ENCODE peak calls at places on chromosomes 11 and 22, in eight cellular contexts. One of them, this sample, is unnamed.
A peak's percentile ranks its signal among the peaks of the same experiment; 100 is the strongest.

GRCh38 chr11:86119062-86119461 is 50.2 kb upstream of the PICALM start:
- DNase-seq in prostate gland: no peak
- DNase-seq in Peyer's patch: no peak
- DNase-seq in heart left ventricle: no peak
- DNase-seq in effector memory CD4-positive, alpha-beta T cell: no peak
- DNase-seq in endothelial cell of umbilical vein: no peak
- DNase-seq in spleen: no peak
- DNase-seq in CD4-positive, CD25-positive, alpha-beta regulatory T cell: no peak
- DNase-seq in this sample: no peak

GRCh38 chr11:112790286-112790685 is 170.9 kb upstream of the NCAM1 start:
- DNase-seq in CD4-positive, CD25-positive, alpha-beta regulatory T cell: no peak
- DNase-seq in spleen: no peak
- DNase-seq in prostate gland: no peak
- DNase-seq in endothelial cell of umbilical vein: no peak
- DNase-seq in Peyer's patch: no peak
- DNase-seq in heart left ventricle: no peak
- DNase-seq in effector memory CD4-positive, alpha-beta T cell: no peak
- DNase-seq in this sample: no peak

GRCh38 chr22:22748297-22748743 is 103.9 kb downstream of the GGTLC2 start:
- DNase-seq in spleen: no peak
- DNase-seq in effector memory CD4-positive, alpha-beta T cell: no peak
- DNase-seq in endothelial cell of umbilical vein: peak; percentile 38
- DNase-seq in Peyer's patch: peak; percentile 63
- DNase-seq in prostate gland: peak; percentile 44
- DNase-seq in CD4-positive, CD25-positive, alpha-beta regulatory T cell: peak; percentile 51
- DNase-seq in heart left ventricle: no peak
- DNase-seq in this sample: peak; percentile 58

GRCh38 chr11:11982975-11983374 is 25.5 kb downstream of the DKK3 start:
- DNase-seq in endothelial cell of umbilical vein: no peak
- DNase-seq in effector memory CD4-positive, alpha-beta T cell: no peak
- DNase-seq in spleen: no peak
- DNase-seq in CD4-positive, CD25-positive, alpha-beta regulatory T cell: no peak
- DNase-seq in heart left ventricle: no peak
- DNase-seq in Peyer's patch: no peak
- DNase-seq in prostate gland: no peak
- DNase-seq in this sample: no peak

GRCh38 chr11:11351042-11351586 is 1.9 kb downstream of the CSNK2A3 start:
- DNase-seq in effector memory CD4-positive, alpha-beta T cell: no peak
- DNase-seq in Peyer's patch: no peak
- DNase-seq in endothelial cell of umbilical vein: no peak
- DNase-seq in heart left ventricle: no peak
- DNase-seq in prostate gland: no peak
- DNase-seq in CD4-positive, CD25-positive, alpha-beta regulatory T cell: no peak
- DNase-seq in spleen: no peak
- DNase-seq in this sample: no peak

GRCh38 chr11:34640050-34640971 is 19.4 kb downstream of the EHF start:
- DNase-seq in endothelial cell of umbilical vein: no peak
- DNase-seq in prostate gland: peak; percentile 91
- DNase-seq in spleen: no peak
- DNase-seq in effector memory CD4-positive, alpha-beta T cell: no peak
- DNase-seq in heart left ventricle: no peak
- DNase-seq in CD4-positive, CD25-positive, alpha-beta regulatory T cell: no peak
- DNase-seq in Peyer's patch: no peak
- DNase-seq in this sample: peak; percentile 85

GRCh38 chr11:61158691-61159381 is 2.4 kb downstream of the VPS37C start:
- DNase-seq in effector memory CD4-positive, alpha-beta T cell: no peak
- DNase-seq in spleen: no peak
- DNase-seq in CD4-positive, CD25-positive, alpha-beta regulatory T cell: no peak
- DNase-seq in heart left ventricle: no peak
- DNase-seq in prostate gland: peak; percentile 80
- DNase-seq in Peyer's patch: no peak
- DNase-seq in endothelial cell of umbilical vein: peak; percentile 75
- DNase-seq in this sample: no peak

GRCh38 chr22:48249721-48250268 is 1487.3 kb downstream of the TBC1D22A start:
- DNase-seq in prostate gland: no peak
- DNase-seq in spleen: peak; percentile 7
- DNase-seq in CD4-positive, CD25-positive, alpha-beta regulatory T cell: no peak
- DNase-seq in Peyer's patch: no peak
- DNase-seq in endothelial cell of umbilical vein: no peak
- DNase-seq in effector memory CD4-positive, alpha-beta T cell: no peak
- DNase-seq in heart left ventricle: no peak
- DNase-seq in this sample: no peak

GRCh38 chr11:125285844-125286243 is 121.3 kb downstream of the PKNOX2 start:
- DNase-seq in effector memory CD4-positive, alpha-beta T cell: no peak
- DNase-seq in heart left ventricle: no peak
- DNase-seq in CD4-positive, CD25-positive, alpha-beta regulatory T cell: no peak
- DNase-seq in Peyer's patch: no peak
- DNase-seq in prostate gland: no peak
- DNase-seq in spleen: no peak
- DNase-seq in endothelial cell of umbilical vein: no peak
- DNase-seq in this sample: peak; percentile 13

GRCh38 chr11:37963440-37963839 is 1365.4 kb upstream of the RAG2 start:
- DNase-seq in Peyer's patch: no peak
- DNase-seq in CD4-positive, CD25-positive, alpha-beta regulatory T cell: no peak
- DNase-seq in prostate gland: no peak
- DNase-seq in spleen: no peak
- DNase-seq in endothelial cell of umbilical vein: no peak
- DNase-seq in heart left ventricle: no peak
- DNase-seq in effector memory CD4-positive, alpha-beta T cell: no peak
- DNase-seq in this sample: no peak

GRCh38 chr11:120810251-120810650 is 213.7 kb upstream of the TBCEL start:
- DNase-seq in CD4-positive, CD25-positive, alpha-beta regulatory T cell: no peak
- DNase-seq in Peyer's patch: no peak
- DNase-seq in heart left ventricle: no peak
- DNase-seq in spleen: no peak
- DNase-seq in prostate gland: no peak
- DNase-seq in endothelial cell of umbilical vein: no peak
- DNase-seq in effector memory CD4-positive, alpha-beta T cell: no peak
- DNase-seq in this sample: no peak

GRCh38 chr11:88320149-88320559 is 17.4 kb downstream of the CTSC start:
- DNase-seq in spleen: no peak
- DNase-seq in CD4-positive, CD25-positive, alpha-beta regulatory T cell: no peak
- DNase-seq in endothelial cell of umbilical vein: peak; percentile 25
- DNase-seq in Peyer's patch: no peak
- DNase-seq in heart left ventricle: no peak
- DNase-seq in effector memory CD4-positive, alpha-beta T cell: no peak
- DNase-seq in prostate gland: no peak
- DNase-seq in this sample: no peak

GRCh38 chr11:102733232-102733875 is 8.6 kb upstream of the MMP8 start:
- DNase-seq in Peyer's patch: no peak
- DNase-seq in prostate gland: peak; percentile 30
- DNase-seq in endothelial cell of umbilical vein: peak; percentile 64
- DNase-seq in effector memory CD4-positive, alpha-beta T cell: no peak
- DNase-seq in spleen: peak; percentile 84
- DNase-seq in heart left ventricle: peak; percentile 27
- DNase-seq in CD4-positive, CD25-positive, alpha-beta regulatory T cell: peak; percentile 34
- DNase-seq in this sample: peak; percentile 67

GRCh38 chr11:120555433-120555773 is 43.9 kb downstream of the GRIK4 start:
- DNase-seq in spleen: peak; percentile 56
- DNase-seq in heart left ventricle: no peak
- DNase-seq in Peyer's patch: no peak
- DNase-seq in effector memory CD4-positive, alpha-beta T cell: no peak
- DNase-seq in prostate gland: no peak
- DNase-seq in CD4-positive, CD25-positive, alpha-beta regulatory T cell: no peak
- DNase-seq in endothelial cell of umbilical vein: no peak
- DNase-seq in this sample: no peak

GRCh38 chr11:77833302-77833701 is 12.4 kb downstream of the AAMDC start:
- DNase-seq in prostate gland: no peak
- DNase-seq in Peyer's patch: no peak
- DNase-seq in spleen: no peak
- DNase-seq in effector memory CD4-positive, alpha-beta T cell: no peak
- DNase-seq in CD4-positive, CD25-positive, alpha-beta regulatory T cell: peak; percentile 27
- DNase-seq in endothelial cell of umbilical vein: no peak
- DNase-seq in heart left ventricle: no peak
- DNase-seq in this sample: no peak

GRCh38 chr11:131674051-131674755 is 303.8 kb downstream of the NTM start:
- DNase-seq in heart left ventricle: peak; percentile 70
- DNase-seq in Peyer's patch: no peak
- DNase-seq in endothelial cell of umbilical vein: peak; percentile 62
- DNase-seq in spleen: no peak
- DNase-seq in CD4-positive, CD25-positive, alpha-beta regulatory T cell: peak; percentile 39
- DNase-seq in effector memory CD4-positive, alpha-beta T cell: no peak
- DNase-seq in prostate gland: peak; percentile 48
- DNase-seq in this sample: peak; percentile 62

GRCh38 chr22:19941365-19942070 is at the start of the genes COMT and TXNRD2:
- DNase-seq in heart left ventricle: peak; percentile 77
- DNase-seq in CD4-positive, CD25-positive, alpha-beta regulatory T cell: peak; percentile 81
- DNase-seq in endothelial cell of umbilical vein: peak; percentile 57
- DNase-seq in spleen: peak; percentile 95
- DNase-seq in Peyer's patch: peak; percentile 68
- DNase-seq in effector memory CD4-positive, alpha-beta T cell: peak; percentile 36
- DNase-seq in prostate gland: peak; percentile 54
- DNase-seq in this sample: peak; percentile 75
- H3K27ac ChIP-seq in heart left ventricle: peak within 1 kb of the TSS; percentile 93
- H3K27ac ChIP-seq in CD4-positive, CD25-positive, alpha-beta regulatory T cell: peak within 1 kb of the TSS; percentile 77
- H3K27ac ChIP-seq in endothelial cell of umbilical vein: peak within 1 kb of the TSS; percentile 84
- H3K27ac ChIP-seq in spleen: peak within 1 kb of the TSS; percentile 89
- H3K27ac ChIP-seq in Peyer's patch: peak within 1 kb of the TSS; percentile 86
- H3K27ac ChIP-seq in effector memory CD4-positive, alpha-beta T cell: peak within 1 kb of the TSS; percentile 70
- H3K27ac ChIP-seq in prostate gland: peak within 1 kb of the TSS; percentile 95
- H3K27ac ChIP-seq in this sample: peak within 1 kb of the TSS; percentile 90

GRCh38 chr22:37183432-37184379 is 4.3 kb downstream of the C1QTNF6 start:
- DNase-seq in Peyer's patch: no peak
- DNase-seq in effector memory CD4-positive, alpha-beta T cell: no peak
- DNase-seq in prostate gland: no peak
- DNase-seq in CD4-positive, CD25-positive, alpha-beta regulatory T cell: peak; percentile 64
- DNase-seq in heart left ventricle: no peak
- DNase-seq in spleen: peak; percentile 71
- DNase-seq in endothelial cell of umbilical vein: no peak
- DNase-seq in this sample: no peak
- H3K27ac ChIP-seq in Peyer's patch: no peak overlapping the region
- H3K27ac ChIP-seq in effector memory CD4-positive, alpha-beta T cell: no peak overlapping the region
- H3K27ac ChIP-seq in prostate gland: no peak overlapping the region
- H3K27ac ChIP-seq in CD4-positive, CD25-positive, alpha-beta regulatory T cell: peak overlapping the region; percentile 57
- H3K27ac ChIP-seq in heart left ventricle: no peak overlapping the region
- H3K27ac ChIP-seq in spleen: no peak overlapping the region
- H3K27ac ChIP-seq in endothelial cell of umbilical vein: no peak overlapping the region
- H3K27ac ChIP-seq in this sample: no peak overlapping the region

GRCh38 chr11:13984616-13985474 is 22.3 kb downstream of the SPON1 start:
- DNase-seq in effector memory CD4-positive, alpha-beta T cell: no peak
- DNase-seq in heart left ventricle: no peak
- DNase-seq in prostate gland: no peak
- DNase-seq in CD4-positive, CD25-positive, alpha-beta regulatory T cell: no peak
- DNase-seq in spleen: no peak
- DNase-seq in endothelial cell of umbilical vein: no peak
- DNase-seq in Peyer's patch: no peak
- DNase-seq in this sample: no peak
- H3K27ac ChIP-seq in effector memory CD4-positive, alpha-beta T cell: no peak overlapping the region
- H3K27ac ChIP-seq in heart left ventricle: no peak overlapping the region
- H3K27ac ChIP-seq in prostate gland: peak overlapping the region; percentile 51
- H3K27ac ChIP-seq in CD4-positive, CD25-positive, alpha-beta regulatory T cell: no peak overlapping the region
- H3K27ac ChIP-seq in spleen: no peak overlapping the region
- H3K27ac ChIP-seq in endothelial cell of umbilical vein: no peak overlapping the region
- H3K27ac ChIP-seq in Peyer's patch: peak overlapping the region; percentile 41
- H3K27ac ChIP-seq in this sample: no peak overlapping the region

DNA sequence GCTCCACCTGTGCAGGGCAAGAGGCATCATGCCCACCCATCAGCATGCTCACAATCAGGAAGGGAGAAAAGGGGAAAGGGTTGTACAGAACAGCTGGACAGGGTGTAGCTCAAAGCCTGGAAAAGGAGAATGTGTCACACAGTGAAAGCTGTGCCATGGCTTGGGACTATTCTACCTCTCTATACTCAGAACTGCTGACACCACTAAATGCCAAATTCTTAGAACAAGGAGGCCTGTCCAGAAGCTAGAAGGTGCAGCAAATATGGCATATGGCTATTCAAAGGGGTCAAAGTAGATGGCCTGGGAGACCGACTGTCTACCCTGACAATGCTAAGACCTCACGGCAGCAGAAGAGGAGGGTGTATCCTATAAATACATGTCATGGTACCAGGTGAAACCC is 12.8 kb downstream of the HPS4 start:
- DNase-seq in endothelial cell of umbilical vein: no peak
- DNase-seq in CD4-positive, CD25-positive, alpha-beta regulatory T cell: no peak
- DNase-seq in Peyer's patch: no peak
- DNase-seq in prostate gland: no peak
- DNase-seq in spleen: no peak
- DNase-seq in effector memory CD4-positive, alpha-beta T cell: no peak
- DNase-seq in heart left ventricle: no peak
- DNase-seq in this sample: no peak
- H3K27ac ChIP-seq in endothelial cell of umbilical vein: peak overlapping the region; percentile 87
- H3K27ac ChIP-seq in CD4-positive, CD25-positive, alpha-beta regulatory T cell: no peak overlapping the region
- H3K27ac ChIP-seq in Peyer's patch: no peak overlapping the region
- H3K27ac ChIP-seq in prostate gland: no peak overlapping the region
- H3K27ac ChIP-seq in spleen: no peak overlapping the region
- H3K27ac ChIP-seq in effector memory CD4-positive, alpha-beta T cell: no peak overlapping the region
- H3K27ac ChIP-seq in heart left ventricle: no peak overlapping the region
- H3K27ac ChIP-seq in this sample: no peak overlapping the region

GRCh38 chr11:118615282-118615979 is 8.0 kb downstream of the PHLDB1 start:
- DNase-seq in prostate gland: no peak
- DNase-seq in effector memory CD4-positive, alpha-beta T cell: no peak
- DNase-seq in Peyer's patch: no peak
- DNase-seq in endothelial cell of umbilical vein: no peak
- DNase-seq in spleen: peak; percentile 17
- DNase-seq in CD4-positive, CD25-positive, alpha-beta regulatory T cell: no peak
- DNase-seq in heart left ventricle: no peak
- DNase-seq in this sample: no peak
- H3K27ac ChIP-seq in prostate gland: no peak overlapping the region
- H3K27ac ChIP-seq in effector memory CD4-positive, alpha-beta T cell: no peak overlapping the region
- H3K27ac ChIP-seq in Peyer's patch: peak overlapping the region; percentile 51
- H3K27ac ChIP-seq in endothelial cell of umbilical vein: no peak overlapping the region
- H3K27ac ChIP-seq in spleen: peak overlapping the region; percentile 2
- H3K27ac ChIP-seq in CD4-positive, CD25-positive, alpha-beta regulatory T cell: no peak overlapping the region
- H3K27ac ChIP-seq in heart left ventricle: peak overlapping the region; percentile 82
- H3K27ac ChIP-seq in this sample: peak overlapping the region; percentile 52

GRCh38 chr11:75596914-75597313 is 34.9 kb downstream of the SERPINH1 start:
- DNase-seq in CD4-positive, CD25-positive, alpha-beta regulatory T cell: no peak
- DNase-seq in Peyer's patch: no peak
- DNase-seq in endothelial cell of umbilical vein: no peak
- DNase-seq in effector memory CD4-positive, alpha-beta T cell: no peak
- DNase-seq in spleen: no peak
- DNase-seq in prostate gland: no peak
- DNase-seq in heart left ventricle: no peak
- DNase-seq in this sample: no peak

GRCh38 chr11:75597636-75598035 is 35.6 kb downstream of the SERPINH1 start:
- DNase-seq in CD4-positive, CD25-positive, alpha-beta regulatory T cell: peak; percentile 20
- DNase-seq in spleen: no peak
- DNase-seq in prostate gland: no peak
- DNase-seq in heart left ventricle: no peak
- DNase-seq in endothelial cell of umbilical vein: peak; percentile 41
- DNase-seq in Peyer's patch: no peak
- DNase-seq in effector memory CD4-positive, alpha-beta T cell: no peak
- DNase-seq in this sample: no peak

GRCh38 chr11:75598264-75598663 is 36.2 kb downstream of the SERPINH1 start:
- DNase-seq in endothelial cell of umbilical vein: no peak
- DNase-seq in effector memory CD4-positive, alpha-beta T cell: no peak
- DNase-seq in prostate gland: no peak
- DNase-seq in Peyer's patch: no peak
- DNase-seq in heart left ventricle: no peak
- DNase-seq in CD4-positive, CD25-positive, alpha-beta regulatory T cell: no peak
- DNase-seq in spleen: no peak
- DNase-seq in this sample: no peak

GRCh38 chr11:75600356-75600755 is 38.3 kb downstream of the SERPINH1 start:
- DNase-seq in endothelial cell of umbilical vein: no peak
- DNase-seq in CD4-positive, CD25-positive, alpha-beta regulatory T cell: no peak
- DNase-seq in heart left ventricle: no peak
- DNase-seq in effector memory CD4-positive, alpha-beta T cell: no peak
- DNase-seq in Peyer's patch: no peak
- DNase-seq in prostate gland: no peak
- DNase-seq in spleen: no peak
- DNase-seq in this sample: no peak

GRCh38 chr11:75598900-75599299 is 36.8 kb downstream of the SERPINH1 start:
- DNase-seq in endothelial cell of umbilical vein: no peak
- DNase-seq in prostate gland: no peak
- DNase-seq in Peyer's patch: no peak
- DNase-seq in CD4-positive, CD25-positive, alpha-beta regulatory T cell: no peak
- DNase-seq in spleen: no peak
- DNase-seq in effector memory CD4-positive, alpha-beta T cell: no peak
- DNase-seq in heart left ventricle: no peak
- DNase-seq in this sample: no peak
- H3K27ac ChIP-seq in endothelial cell of umbilical vein: no peak overlapping the region
- H3K27ac ChIP-seq in prostate gland: no peak overlapping the region
- H3K27ac ChIP-seq in Peyer's patch: no peak overlapping the region
- H3K27ac ChIP-seq in CD4-positive, CD25-positive, alpha-beta regulatory T cell: no peak overlapping the region
- H3K27ac ChIP-seq in spleen: no peak overlapping the region
- H3K27ac ChIP-seq in effector memory CD4-positive, alpha-beta T cell: no peak overlapping the region
- H3K27ac ChIP-seq in heart left ventricle: no peak overlapping the region
- H3K27ac ChIP-seq in this sample: no peak overlapping the region

This sample was measured in body of pancreas.